ENCODE peak calls at places on chromosomes 1 and 21, in six cellular contexts. One of them, this sample, is unnamed.

GRCh38 chr1:16202281-16203210 is 9.9 kb downstream of the ARHGEF19 start:
- DNase-seq in anterior cingulate cortex: no peak
- DNase-seq in MM.1S: no peak
- DNase-seq in left ventricle myocardium superior: no peak
- DNase-seq in GM12878: no peak
- DNase-seq in H54: no peak
- DNase-seq in this sample: no peak

GRCh38 chr1:9942399-9942938 is 722 bp downstream of the LZIC start:
- DNase-seq in anterior cingulate cortex: no peak
- DNase-seq in H54: no peak
- DNase-seq in MM.1S: peak
- DNase-seq in left ventricle myocardium superior: no peak
- DNase-seq in GM12878: peak
- DNase-seq in this sample: peak

GRCh38 chr1:115874497-115874896 is 33.6 kb upstream of the NHLH2 start:
- DNase-seq in left ventricle myocardium superior: no peak
- DNase-seq in MM.1S: no peak
- DNase-seq in H54: no peak
- DNase-seq in anterior cingulate cortex: no peak
- DNase-seq in GM12878: no peak
- DNase-seq in this sample: no peak

GRCh38 chr1:111192643-111193519 is 7.6 kb downstream of the DENND2D start:
- DNase-seq in anterior cingulate cortex: no peak
- DNase-seq in H54: no peak
- DNase-seq in left ventricle myocardium superior: no peak
- DNase-seq in MM.1S: no peak
- DNase-seq in GM12878: no peak
- DNase-seq in this sample: no peak

GRCh38 chr1:27602510-27603319 is 1.2 kb downstream of the AHDC1 start:
- DNase-seq in MM.1S: peak
- DNase-seq in GM12878: no peak
- DNase-seq in H54: no peak
- DNase-seq in left ventricle myocardium superior: peak
- DNase-seq in anterior cingulate cortex: peak
- DNase-seq in this sample: no peak

GRCh38 chr1:81109038-81109437 is 691.7 kb upstream of the ADGRL2 start:
- DNase-seq in anterior cingulate cortex: no peak
- DNase-seq in left ventricle myocardium superior: no peak
- DNase-seq in MM.1S: no peak
- DNase-seq in H54: no peak
- DNase-seq in GM12878: no peak
- DNase-seq in this sample: no peak

GRCh38 chr1:2489615-2490014 is 13.5 kb downstream of the PLCH2 start:
- DNase-seq in GM12878: no peak
- DNase-seq in left ventricle myocardium superior: no peak
- DNase-seq in anterior cingulate cortex: no peak
- DNase-seq in MM.1S: no peak
- DNase-seq in H54: no peak
- DNase-seq in this sample: no peak

GRCh38 chr1:173475564-173476196 is 1.5 kb upstream of the PRDX6 start:
- DNase-seq in MM.1S: no peak
- DNase-seq in left ventricle myocardium superior: no peak
- DNase-seq in H54: no peak
- DNase-seq in GM12878: no peak
- DNase-seq in anterior cingulate cortex: no peak
- DNase-seq in this sample: no peak

GRCh38 chr21:29208044-29208665 is 77.7 kb downstream of the MAP3K7CL start:
- DNase-seq in anterior cingulate cortex: no peak
- DNase-seq in GM12878: no peak
- DNase-seq in left ventricle myocardium superior: no peak
- DNase-seq in H54: no peak
- DNase-seq in MM.1S: no peak
- DNase-seq in this sample: no peak